ENCODE peak calls at places on chromosomes 11 and 22, in four cellular contexts. D is endothelial cell of umbilical vein, W is HCT116, X is A549. V is an unnamed sample.

GRCh38 chr22:33811686-33812085 is 108.6 kb downstream of the LARGE1 start:
- DNase-seq in D (no peak), W (no peak), X (no peak), V (no peak)

GRCh38 chr11:70734379-70734778 is 336.1 kb downstream of the CTTN start:
- DNase-seq in D (no peak), W (no peak), X (no peak), V (no peak)

GRCh38 chr11:80698646-80699045 is 1257.8 kb upstream of the TENM4 start:
- DNase-seq in D (no peak), W (no peak), X (no peak), V (no peak)

GRCh38 chr11:130118636-130119387 is 40.8 kb upstream of the ST14 start:
- DNase-seq in D (no peak), W (no peak), X (no peak), V (peak)

GRCh38 chr11:17314232-17314547 is 37.4 kb upstream of the NCR3LG1 start:
- DNase-seq in D (peak), W (no peak), X (no peak), V (no peak)

GRCh38 chr11:90222152-90222458 is 744 bp downstream of the CHORDC1 start:
- DNase-seq in D (peak), W (no peak), X (no peak), V (no peak)

GRCh38 chr11:7927635-7928034 is 3.4 kb downstream of the OR10A6 start:
- DNase-seq in D (no peak), W (no peak), X (no peak), V (peak)

GRCh38 chr11:75480185-75480889 is 45.4 kb downstream of the GDPD5 start:
- DNase-seq in D (no peak), W (no peak), X (no peak), V (no peak)

GRCh38 chr11:77267910-77268309 is 33.6 kb downstream of the GDPD4 start:
- DNase-seq in D (no peak), W (no peak), X (no peak), V (no peak)

GRCh38 chr11:27423125-27423524 is 49.5 kb downstream of the LGR4 start:
- DNase-seq in D (no peak), W (no peak), X (peak), V (peak)

GRCh38 chr11:7351228-7351627 is 99.5 kb downstream of the SYT9 start:
- DNase-seq in D (no peak), W (no peak), X (no peak), V (no peak)

DNA sequence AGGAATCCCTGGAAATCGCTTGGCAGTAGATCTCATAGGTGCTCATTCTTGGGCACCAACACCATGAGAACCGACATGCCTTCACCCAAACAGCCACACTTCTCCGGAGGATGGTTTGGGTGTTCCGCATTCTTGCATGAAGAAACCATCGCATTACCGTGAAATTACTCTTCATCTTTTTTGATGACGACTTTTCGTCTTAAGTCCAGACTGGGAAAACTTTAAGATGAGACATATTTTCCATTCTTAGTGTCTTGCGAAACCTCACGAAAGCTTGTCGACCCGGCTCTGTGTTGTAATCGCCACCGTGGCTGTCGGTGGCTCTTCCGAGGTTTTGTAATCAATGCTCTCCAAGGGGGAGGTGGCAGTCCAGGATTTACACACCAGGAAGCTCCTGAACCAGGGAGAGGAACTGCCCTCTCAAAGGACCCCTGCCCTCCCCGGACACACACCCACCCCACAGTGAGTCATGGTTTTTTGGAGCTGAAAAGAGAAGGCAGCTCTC is 1.7 kb downstream of the TOM1 start:
- DNase-seq in D (no peak), W (no peak), X (peak), V (peak)
- TF ChIP-seq MAX in D (no peak), W (no peak), X (no peak), V (peak)

GRCh38 chr11:126006068-126006467 is 56.6 kb downstream of the CDON start:
- DNase-seq in D (no peak), W (no peak), X (no peak), V (no peak)
- TF ChIP-seq POLR2A in D (no peak), W (no peak), X (no peak), V (no peak)

GRCh38 chr11:36333897-36334296 is 37.8 kb downstream of the PRR5L start:
- DNase-seq in D (peak), W (peak), X (peak), V (peak)
- TF ChIP-seq MAX in D (no peak), W (peak), X (no peak), V (peak)

GRCh38 chr11:606245-606644 is 9.5 kb downstream of the IRF7 start:
- DNase-seq in D (no peak), W (no peak), X (peak), V (no peak)
- TF ChIP-seq POLR2A in D (no peak), W (no peak), X (no peak), V (no peak)

GRCh38 chr22:39597236-39597869 is 26.8 kb downstream of the CACNA1I start:
- DNase-seq in D (no peak), W (no peak), X (no peak), V (no peak)

GRCh38 chr22:39595622-39596182 is 25.1 kb downstream of the CACNA1I start:
- DNase-seq in D (no peak), W (no peak), X (no peak), V (no peak)

GRCh38 chr22:39596601-39597000 is 26.0 kb downstream of the CACNA1I start:
- DNase-seq in D (no peak), W (no peak), X (no peak), V (no peak)

GRCh38 chr22:39600491-39601179 is 30.1 kb downstream of the CACNA1I start:
- DNase-seq in D (no peak), W (no peak), X (no peak), V (no peak)

DNA sequence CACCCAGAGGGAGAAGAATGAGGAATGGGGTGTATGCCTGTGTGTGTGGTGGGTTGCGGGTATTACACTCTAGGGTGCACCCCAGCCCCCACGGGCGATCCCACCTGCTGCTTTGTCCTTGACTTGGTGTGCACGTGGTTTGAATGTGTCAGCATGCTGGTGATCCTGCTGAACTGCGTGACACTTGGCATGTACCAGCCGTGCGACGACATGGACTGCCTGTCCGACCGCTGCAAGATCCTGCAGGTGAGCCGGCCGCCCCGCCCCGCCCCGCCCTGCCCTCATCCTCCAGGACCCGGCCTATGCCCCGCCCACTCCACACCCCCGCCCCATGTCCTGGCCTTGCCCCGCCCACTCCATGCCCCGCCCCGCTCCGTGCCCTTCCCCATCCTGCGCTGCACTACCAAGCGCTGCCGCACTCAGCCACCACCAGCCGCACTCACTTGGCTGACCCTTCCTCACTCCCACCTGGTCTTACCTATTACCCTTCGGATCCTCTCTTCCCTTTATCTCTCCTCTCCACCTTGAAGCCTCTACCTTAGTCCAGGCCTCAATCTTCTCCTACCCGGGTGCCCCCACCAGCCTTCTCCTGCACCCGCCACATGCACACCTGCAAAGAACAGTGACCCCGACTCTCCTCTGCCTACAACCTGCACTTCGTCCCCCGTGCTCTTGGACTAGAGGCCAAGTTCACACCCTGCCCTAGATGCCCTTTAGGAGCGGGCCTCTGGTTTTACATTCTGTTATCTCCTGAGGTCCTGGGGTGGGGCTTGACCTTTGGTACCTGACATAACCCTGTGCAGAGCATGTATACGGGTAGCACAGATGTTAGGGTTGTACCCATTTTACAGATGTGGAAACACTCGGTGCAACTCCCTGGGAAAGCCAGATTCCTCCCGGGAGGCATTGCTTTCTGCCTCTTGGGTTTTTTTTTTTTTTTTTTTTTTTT is 27.7 kb downstream of the CACNA1I start:
- DNase-seq in D (no peak), W (peak), X (peak), V (no peak)
- TF ChIP-seq MAX in D (peak), W (peak), X (no peak), V (no peak)

GRCh38 chr22:50507991-50508884 is at the start of gene NCAPH2:
- DNase-seq in D (peak), W (peak), X (peak), V (peak)
- TF ChIP-seq POLR2A in D (peak), W (peak), X (peak), V (peak)

DNA sequence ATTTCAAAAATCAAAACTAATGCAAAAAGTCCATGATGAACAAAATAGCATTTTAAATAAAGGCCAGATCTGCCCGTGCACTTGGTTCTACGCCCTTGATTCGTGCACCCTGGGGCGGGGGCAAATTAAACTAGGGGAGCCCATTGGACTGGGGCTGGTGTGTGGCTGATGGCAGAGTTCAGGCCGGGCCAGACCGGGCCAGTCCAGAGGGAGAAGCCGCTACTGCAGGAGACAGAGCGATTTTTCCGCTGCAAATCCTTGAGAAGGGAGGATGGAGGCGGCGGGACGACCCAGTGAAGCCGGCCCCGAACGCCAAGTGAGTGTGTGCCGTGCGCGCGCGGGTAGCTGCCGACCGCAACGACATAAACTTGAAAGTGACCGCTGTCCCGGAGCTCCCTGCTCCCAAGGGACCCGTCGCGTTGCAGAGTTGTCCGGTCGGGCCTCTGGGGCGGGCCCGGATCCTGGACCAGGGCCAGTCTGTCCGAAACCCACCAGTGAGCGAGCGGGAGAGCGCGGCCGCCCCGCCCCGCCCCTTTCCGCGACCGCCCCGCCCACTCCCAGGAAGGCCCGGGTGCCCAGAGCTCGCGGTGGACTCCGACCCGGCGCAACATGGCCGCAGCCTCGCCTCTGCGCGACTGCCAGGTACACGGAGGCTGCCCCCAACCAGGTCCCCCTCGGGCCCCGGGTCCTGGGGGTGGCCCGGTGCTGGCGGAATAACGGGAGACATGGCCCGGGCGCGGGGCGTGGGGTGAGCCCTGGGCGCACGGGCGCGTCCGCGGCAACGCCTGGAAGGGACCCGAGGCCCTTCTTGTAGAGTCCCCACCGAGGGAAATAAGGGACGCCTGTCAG is at the start of gene TTC38:
- DNase-seq in D (peak), W (peak), X (peak), V (peak)
- TF ChIP-seq MAX in D (no peak), W (peak), X (peak), V (no peak)